ENCODE peak calls at places on chromosomes 13 and 19, in six cellular contexts. N is stomach; Z is AG09309; U is CD8-positive, alpha-beta T cell; C is progenitor cell of endocrine pancreas; W is upper lobe of right lung. J is an unnamed sample.

GRCh38 chr13:103758222-103758621 is 692.0 kb upstream of the SLC10A2 start:
- DNase-seq in N (no peak), Z (no peak), U (no peak), C (no peak), W (no peak), J (no peak)

GRCh38 chr19:5352229-5352763 is 11.7 kb upstream of the PTPRS start:
- DNase-seq in N (no peak), Z (no peak), U (no peak), C (no peak), W (no peak), J (no peak)

GRCh38 chr19:51784922-51785690 is 9.9 kb upstream of the FPR3 start:
- DNase-seq in N (no peak), Z (peak; percentile 86), U (peak; percentile 22), C (no peak), W (peak; percentile 70), J (peak; percentile 72)

GRCh38 chr13:48251616-48252081 is 18.6 kb downstream of the ITM2B start:
- DNase-seq in N (no peak), Z (no peak), U (no peak), C (no peak), W (no peak), J (no peak)

GRCh38 chr13:29937836-29938235 is 87.4 kb upstream of the UBL3 start:
- DNase-seq in N (no peak), Z (no peak), U (peak; percentile 43), C (no peak), W (no peak), J (no peak)

GRCh38 chr13:113399755-113400149 is 35.8 kb upstream of the GRTP1 start:
- DNase-seq in N (no peak), Z (no peak), U (no peak), C (no peak), W (peak; percentile 59), J (no peak)

GRCh38 chr19:1438933-1439358 is 750 bp downstream of the RPS15 start:
- DNase-seq in N (no peak), Z (no peak), U (no peak), C (no peak), W (no peak), J (no peak)

GRCh38 chr13:72112216-72112615 is 245.2 kb upstream of the DACH1 start:
- DNase-seq in N (no peak), Z (no peak), U (no peak), C (no peak), W (no peak), J (peak; percentile 75)

GRCh38 chr19:15292847-15293582 is 39.3 kb downstream of the BRD4 start:
- DNase-seq in N (no peak), Z (no peak), U (peak; percentile 53), C (no peak), W (no peak), J (no peak)

GRCh38 chr13:26600345-26600761 is 42.9 kb downstream of the WASF3 start:
- DNase-seq in N (no peak), Z (no peak), U (no peak), C (no peak), W (no peak), J (no peak)

GRCh38 chr13:26602783-26603182 is 45.3 kb downstream of the WASF3 start:
- DNase-seq in N (no peak), Z (no peak), U (no peak), C (no peak), W (no peak), J (no peak)

GRCh38 chr13:26599885-26600284 is 42.4 kb downstream of the WASF3 start:
- DNase-seq in N (no peak), Z (no peak), U (no peak), C (no peak), W (no peak), J (no peak)

GRCh38 chr13:26599403-26599802 is 41.9 kb downstream of the WASF3 start:
- DNase-seq in N (no peak), Z (no peak), U (no peak), C (no peak), W (no peak), J (no peak)

GRCh38 chr13:26601669-26602068 is 44.2 kb downstream of the WASF3 start:
- DNase-seq in N (no peak), Z (no peak), U (no peak), C (no peak), W (no peak), J (peak; percentile 27)
- TF ChIP-seq CTCF in N (no peak), Z (peak; percentile 18), U (no peak), C (no peak), W (no peak), J (no peak)

GRCh38 chr13:25463496-25463895 is 91.7 kb downstream of the ATP8A2 start:
- DNase-seq in N (no peak), Z (no peak), U (no peak), C (no peak), W (no peak), J (peak; percentile 51)

GRCh38 chr13:25468330-25469178 is 96.8 kb downstream of the ATP8A2 start:
- DNase-seq in N (no peak), Z (no peak), U (no peak), C (peak; percentile 49), W (no peak), J (peak; percentile 30)

GRCh38 chr13:25462301-25463125 is 90.7 kb downstream of the ATP8A2 start:
- DNase-seq in N (no peak), Z (no peak), U (no peak), C (no peak), W (no peak), J (peak; percentile 60)

GRCh38 chr13:25469179-25469545 is 97.4 kb downstream of the ATP8A2 start:
- DNase-seq in N (no peak), Z (no peak), U (no peak), C (no peak), W (no peak), J (no peak)

GRCh38 chr13:25466880-25467279 is 95.1 kb downstream of the ATP8A2 start:
- DNase-seq in N (no peak), Z (no peak), U (no peak), C (no peak), W (no peak), J (no peak)
- TF ChIP-seq CTCF in N (no peak), Z (no peak), U (no peak), C (no peak), W (no peak), J (no peak)

GRCh38 chr13:43751624-43752023 is 35.1 kb downstream of the ENOX1 start:
- DNase-seq in N (no peak), Z (no peak), U (no peak), C (no peak), W (no peak), J (peak; percentile 61)
- TF ChIP-seq CTCF in N (no peak), Z (no peak), U (no peak), C (no peak), W (no peak), J (no peak)

GRCh38 chr19:42219812-42220750 is at the start of gene ZNF526:
- DNase-seq in N (peak; percentile 98), Z (peak; percentile 87), U (peak; percentile 97), C (peak; percentile 98), W (peak; percentile 98), J (peak; percentile 98)
- TF ChIP-seq CTCF in N (no peak), Z (no peak), U (no peak), C (peak; percentile 19), W (no peak), J (no peak)

GRCh38 chr19:30227661-30228112 is 144.5 kb upstream of the ZNF536 start:
- DNase-seq in N (peak; percentile 33), Z (no peak), U (no peak), C (peak; percentile 73), W (peak; percentile 78), J (peak; percentile 62)
- TF ChIP-seq CTCF in N (peak; percentile 44), Z (peak; percentile 35), U (no peak), C (peak; percentile 73), W (peak; percentile 57), J (peak; percentile 18)

DNA sequence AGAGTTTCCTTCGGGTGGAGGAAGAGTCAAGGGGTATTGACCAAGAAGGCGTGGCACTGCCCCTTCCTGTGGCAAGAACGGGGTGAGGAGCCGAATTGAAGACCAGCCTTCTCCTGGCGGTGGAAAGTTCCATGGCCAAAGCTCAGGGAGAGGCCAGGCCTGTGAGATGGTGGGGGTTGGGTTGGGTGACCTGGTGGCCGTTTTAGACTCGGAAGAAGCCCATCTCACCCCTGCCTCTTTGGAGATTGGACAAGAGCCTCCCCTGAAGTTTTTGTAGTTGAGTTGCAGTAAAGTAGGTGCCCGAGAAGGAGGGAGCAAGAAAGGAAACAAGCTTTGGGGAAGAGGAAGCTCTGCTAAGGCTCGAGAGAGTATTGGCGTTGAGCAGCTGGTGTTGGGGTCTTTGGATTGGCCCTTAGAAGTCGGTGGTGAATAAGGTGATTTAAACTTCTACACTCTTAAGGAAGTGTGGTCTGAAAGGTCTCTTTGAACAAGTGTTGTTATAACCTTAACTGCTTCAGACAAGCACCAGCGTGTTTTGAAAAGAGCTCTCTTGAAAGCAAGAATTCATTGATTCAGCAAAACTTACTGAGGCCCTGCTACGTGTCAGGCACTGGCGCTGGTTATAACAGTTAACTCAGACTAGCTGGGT is 964 bp downstream of the SPINT2 start:
- DNase-seq in N (peak; percentile 63), Z (no peak), U (no peak), C (no peak), W (peak; percentile 74), J (peak; percentile 66)
- TF ChIP-seq CTCF in N (no peak), Z (no peak), U (no peak), C (no peak), W (no peak), J (peak; percentile 10)

DNA sequence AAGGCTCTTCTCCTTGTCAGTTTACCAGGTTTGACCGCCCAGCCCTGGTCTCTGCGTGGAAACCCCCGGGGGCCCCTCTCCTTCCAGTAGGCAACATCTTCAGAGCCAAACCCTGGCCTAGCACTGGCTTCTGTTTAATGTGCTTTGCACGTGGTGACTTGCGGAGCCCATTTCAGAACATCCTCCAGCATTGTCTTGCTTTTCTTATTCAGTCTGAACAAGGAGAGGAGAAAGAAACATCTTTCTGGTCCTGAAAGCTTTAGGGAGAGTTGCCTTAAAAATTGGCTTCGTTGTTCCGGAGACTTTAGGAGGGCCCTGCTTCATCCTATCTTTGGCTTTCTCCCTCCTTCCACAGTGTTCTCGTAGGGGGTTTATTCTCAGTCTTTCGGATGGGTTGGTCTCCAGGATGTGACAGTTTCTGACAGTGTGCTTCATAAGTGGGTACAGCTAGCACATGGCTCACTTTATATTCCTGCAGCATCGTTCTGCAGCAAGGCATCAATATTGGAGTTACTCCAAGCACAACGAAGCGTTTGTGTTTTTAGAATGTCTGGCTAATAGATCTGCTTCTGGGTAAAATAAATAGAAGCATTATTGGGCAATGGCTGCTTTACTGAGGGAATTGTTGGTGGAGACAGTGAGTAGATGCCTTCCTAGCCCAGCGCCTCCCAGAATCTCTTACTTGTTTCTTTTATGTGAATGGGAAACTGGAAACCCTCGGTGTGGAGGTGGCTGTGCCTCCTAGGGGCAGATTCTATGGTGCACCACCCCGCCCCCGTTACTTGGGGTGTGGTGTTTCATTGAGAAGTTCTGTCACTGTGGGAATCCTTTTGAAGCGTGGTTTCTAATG is 1.8 kb downstream of the FARP1 start:
- DNase-seq in N (no peak), Z (peak; percentile 35), U (no peak), C (no peak), W (no peak), J (peak; percentile 50)
- TF ChIP-seq CTCF in N (no peak), Z (peak; percentile 46), U (no peak), C (peak; percentile 36), W (peak; percentile 16), J (peak; percentile 34)

GRCh38 chr13:104993708-104994107 is 1541.8 kb downstream of the EFNB2 start:
- DNase-seq in N (no peak), Z (no peak), U (no peak), C (no peak), W (no peak), J (no peak)
- TF ChIP-seq CTCF in N (no peak), Z (no peak), U (no peak), C (peak; percentile 21), W (no peak), J (peak; percentile 33)

J was measured in epithelial cell of esophagus.